ENCODE peak calls at places on chromosomes 2 and 18, in seven cellular contexts. Q is ovary, C is colonic mucosa, R is pancreas, V is cardiac muscle cell, T is fibroblast of lung, N is lower lobe of right lung. A is an unnamed sample. For H3K27me3, the result is how much of the 10 kb centered on the place peaks cover.

GRCh38 chr2:8197101-8197500 is 484.8 kb upstream of the ID2 start:
- DNase-seq in Q (no peak), C (no peak), R (no peak), V (no peak), T (peak), N (no peak), A (no peak)

GRCh38 chr18:12410121-12410520 is 2.4 kb downstream of the PRELID3A start:
- DNase-seq in Q (no peak), C (no peak), R (no peak), V (peak), T (peak), N (no peak), A (no peak)

GRCh38 chr2:46001741-46002506 is 295.3 kb upstream of the EPAS1 start:
- DNase-seq in Q (no peak), C (no peak), R (no peak), V (no peak), T (peak), N (no peak), A (no peak)

GRCh38 chr2:196322963-196323810 is 151.8 kb upstream of the STK17B start:
- DNase-seq in Q (no peak), C (no peak), R (no peak), V (no peak), T (peak), N (no peak), A (no peak)

GRCh38 chr18:47883771-47884413 is 46.6 kb downstream of the SMAD2 start:
- DNase-seq in Q (no peak), C (peak), R (no peak), V (no peak), T (peak), N (no peak), A (peak)

GRCh38 chr2:154439156-154439555 is 259.3 kb upstream of the KCNJ3 start:
- DNase-seq in Q (no peak), C (no peak), R (no peak), V (no peak), T (no peak), N (no peak), A (peak)

GRCh38 chr18:63259581-63259830 is 60.1 kb downstream of the BCL2 start:
- DNase-seq in Q (no peak), C (no peak), R (no peak), V (no peak), T (no peak), N (no peak), A (no peak)

GRCh38 chr18:3248062-3248669 is 565 bp downstream of the MYL12A start:
- DNase-seq in Q (no peak), C (no peak), R (no peak), V (peak), T (peak), N (no peak), A (no peak)

GRCh38 chr2:233531880-233532458 is 34.6 kb downstream of the USP40 start:
- DNase-seq in Q (no peak), C (no peak), R (no peak), V (no peak), T (no peak), N (no peak), A (no peak)

GRCh38 chr2:43224571-43225092 is 1.8 kb downstream of the ZFP36L2 start:
- DNase-seq in Q (peak), C (no peak), R (no peak), V (peak), T (peak), N (peak), A (no peak)

GRCh38 chr2:46096272-46096671 is 200.9 kb upstream of the EPAS1 start:
- DNase-seq in Q (no peak), C (no peak), R (no peak), V (no peak), T (peak), N (no peak), A (peak)

GRCh38 chr2:104375206-104375605 is 478.7 kb upstream of the POU3F3 start:
- DNase-seq in Q (no peak), C (no peak), R (no peak), V (no peak), T (no peak), N (no peak), A (peak)

GRCh38 chr2:71882949-71883472 is 264.7 kb downstream of the CYP26B1 start:
- DNase-seq in Q (peak), C (peak), R (peak), V (no peak), T (peak), N (peak), A (peak)

GRCh38 chr2:177675256-177676220 is 283.0 kb downstream of the AGPS start:
- DNase-seq in Q (no peak), C (no peak), R (no peak), V (no peak), T (no peak), N (no peak), A (no peak)

GRCh38 chr2:177676636-177677035 is 284.1 kb downstream of the AGPS start:
- DNase-seq in Q (no peak), C (no peak), R (no peak), V (no peak), T (no peak), N (no peak), A (no peak)

GRCh38 chr2:177670791-177671528 is 278.4 kb downstream of the AGPS start:
- DNase-seq in Q (no peak), C (no peak), R (no peak), V (no peak), T (no peak), N (no peak), A (no peak)

GRCh38 chr2:177671662-177672061 is 279.1 kb downstream of the AGPS start:
- DNase-seq in Q (no peak), C (no peak), R (no peak), V (no peak), T (no peak), N (no peak), A (no peak)

GRCh38 chr2:177673602-177674595 is 281.3 kb downstream of the AGPS start:
- DNase-seq in Q (no peak), C (no peak), R (no peak), V (no peak), T (no peak), N (no peak), A (peak)
- TF ChIP-seq CTCF in Q (no peak), C (no peak), R (no peak), V (no peak), T (no peak), N (no peak), A (peak)

GRCh38 chr18:13645093-13645492 is 81.3 kb downstream of the FAM210A start:
- DNase-seq in Q (no peak), C (no peak), R (no peak), V (no peak), T (no peak), N (no peak), A (no peak)

GRCh38 chr18:13641551-13642439 is 84.6 kb downstream of the FAM210A start:
- DNase-seq in Q (peak), C (no peak), R (no peak), V (no peak), T (no peak), N (no peak), A (no peak)

GRCh38 chr18:13642440-13642827 is 83.9 kb downstream of the FAM210A start:
- DNase-seq in Q (no peak), C (no peak), R (no peak), V (no peak), T (no peak), N (no peak), A (no peak)

GRCh38 chr18:13640266-13640860 is 86.0 kb downstream of the FAM210A start:
- DNase-seq in Q (no peak), C (no peak), R (no peak), V (no peak), T (no peak), N (no peak), A (no peak)

DNA sequence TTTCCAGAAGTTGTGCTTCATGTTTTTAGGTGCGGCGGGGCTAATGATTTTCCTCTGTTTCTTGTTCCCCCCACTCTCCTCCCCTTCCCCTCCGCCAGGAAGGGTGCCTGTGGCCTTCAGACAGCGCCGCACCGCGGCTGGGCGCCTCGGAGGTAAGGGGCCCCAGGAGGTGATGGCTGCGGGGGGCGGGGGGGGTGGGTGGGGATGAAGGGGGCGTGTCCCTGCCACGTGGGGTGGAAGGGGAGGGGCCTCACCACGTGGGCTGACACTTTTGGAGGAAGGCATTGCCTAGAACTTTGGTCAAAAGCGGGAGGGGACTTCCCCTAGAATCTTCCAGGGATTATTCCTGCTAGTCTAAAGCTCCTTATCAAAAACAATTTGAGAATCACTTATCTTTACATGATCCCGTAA is 83.1 kb downstream of the FAM210A start:
- DNase-seq in Q (no peak), C (no peak), R (no peak), V (no peak), T (no peak), N (no peak), A (no peak)
- H3K27me3 ChIP-seq in Q (under half), C (under half), R (under half), V (under half), T (under half), N (under half), A (under half)

GRCh38 chr18:32771169-32771751 is 1.6 kb downstream of the KLHL14 start:
- DNase-seq in Q (peak), C (peak), R (peak), V (peak), T (peak), N (no peak), A (no peak)
- H3K4me3 ChIP-seq in Q (peak), C (peak), R (peak), V (peak), T (peak), N (peak), A (no peak)

DNA sequence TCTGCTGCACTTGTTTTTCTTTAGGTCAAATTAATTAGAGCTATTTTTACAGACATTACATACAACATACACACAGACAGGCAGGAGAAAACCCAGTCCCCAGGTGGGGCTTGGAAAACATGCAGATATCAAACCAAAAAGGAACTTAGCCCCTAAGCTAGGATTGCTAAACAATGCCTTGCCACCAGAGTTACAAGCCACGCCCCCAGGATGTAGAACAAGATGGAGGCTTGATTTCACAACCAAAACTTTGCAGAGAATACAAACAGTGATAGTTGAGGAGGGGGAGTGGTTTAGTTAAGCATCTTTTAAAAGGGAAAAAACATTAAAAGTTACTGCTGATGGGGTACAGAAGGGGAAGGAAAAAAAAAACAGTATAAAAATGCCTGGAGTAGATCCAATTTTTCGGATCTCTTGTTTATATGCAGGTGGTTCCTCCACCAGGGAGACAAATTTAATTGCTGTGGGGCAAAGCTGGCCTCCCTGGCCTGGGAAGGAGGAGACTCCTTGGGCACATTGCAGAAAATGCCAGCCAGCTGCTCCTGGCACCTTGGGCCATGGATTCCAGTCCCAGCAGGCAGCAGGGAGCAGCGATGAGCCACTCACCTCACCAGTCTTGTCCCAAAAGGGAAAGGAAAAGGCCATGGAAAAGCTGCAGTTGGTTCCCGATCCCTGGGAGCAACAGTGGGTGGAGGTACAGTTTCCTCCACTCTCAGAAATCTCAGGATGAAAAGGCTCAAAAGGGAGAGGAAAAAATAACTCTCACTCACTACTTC is 348.4 kb upstream of the REG3G start:
- DNase-seq in Q (no peak), C (no peak), R (no peak), V (no peak), T (no peak), N (no peak), A (no peak)
- TF ChIP-seq CTCF in Q (no peak), C (no peak), R (no peak), V (no peak), T (no peak), N (no peak), A (no peak)

DNA sequence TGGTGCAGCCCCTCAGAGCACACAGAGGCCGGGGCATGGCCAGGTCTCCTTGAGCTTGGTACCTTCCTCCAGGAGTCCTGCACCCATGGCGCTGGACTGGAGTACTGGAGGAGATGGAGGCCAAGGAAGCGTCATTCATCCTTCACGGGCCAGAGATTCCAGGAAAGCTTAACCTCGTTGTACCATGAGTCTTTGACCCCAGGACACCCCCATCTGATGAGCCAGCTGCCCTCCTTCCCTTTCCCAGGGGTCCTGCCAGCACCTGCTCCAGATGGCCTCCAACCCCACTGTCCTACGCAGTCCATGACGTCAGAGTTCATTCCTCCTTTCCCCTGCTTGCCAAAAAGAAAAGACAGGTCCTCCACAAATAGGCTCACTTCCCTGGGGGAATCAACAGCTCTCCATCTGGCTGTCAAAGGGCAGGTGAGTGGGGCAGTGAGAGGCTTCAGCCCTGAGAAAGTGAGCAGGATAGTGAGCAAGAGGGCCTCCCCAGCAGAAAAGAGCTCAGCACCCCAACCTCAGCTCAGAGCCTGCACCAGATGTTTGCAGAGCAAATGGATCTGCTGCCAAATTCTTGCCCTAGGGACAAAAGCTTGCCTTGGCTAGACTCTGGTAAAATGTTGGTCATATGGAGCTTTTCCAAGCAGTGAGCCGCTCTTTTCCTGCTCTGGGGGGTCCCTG is 4.5 kb upstream of the NPPC start:
- DNase-seq in Q (no peak), C (no peak), R (no peak), V (no peak), T (no peak), N (no peak), A (no peak)
- H3K27me3 ChIP-seq in Q (under half), C (under half), R (under half), V (under half), T (under half), N (under half), A (under half)

DNA sequence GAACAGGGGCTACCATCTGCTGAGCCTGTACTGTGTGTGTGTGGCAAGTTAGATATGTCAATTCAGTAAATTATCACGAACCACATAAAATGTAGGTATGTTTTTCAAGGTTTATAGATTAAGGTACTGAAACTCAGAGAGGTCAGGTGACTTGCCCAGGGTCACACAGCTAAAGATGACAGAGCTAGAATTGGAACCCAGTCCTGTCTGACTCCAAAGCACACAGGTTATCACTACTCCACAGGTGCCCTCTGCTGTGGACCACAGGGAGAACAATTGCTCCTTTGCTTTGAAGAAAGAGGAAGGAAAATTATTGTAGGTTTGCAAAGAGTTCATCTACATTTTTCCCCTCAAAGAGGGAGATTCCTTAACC is 229.7 kb upstream of the AGAP1 start:
- DNase-seq in Q (no peak), C (no peak), R (no peak), V (no peak), T (no peak), N (no peak), A (no peak)
- H3K4me3 ChIP-seq in Q (no peak), C (peak), R (no peak), V (no peak), T (no peak), N (no peak), A (no peak)

GRCh38 chr2:75605770-75606535 is 40.6 kb upstream of the MRPL19 start:
- DNase-seq in Q (no peak), C (no peak), R (no peak), V (no peak), T (peak), N (peak), A (peak)
- TF ChIP-seq CTCF in Q (no peak), C (no peak), R (no peak), V (peak), T (peak), N (no peak), A (peak)

DNA sequence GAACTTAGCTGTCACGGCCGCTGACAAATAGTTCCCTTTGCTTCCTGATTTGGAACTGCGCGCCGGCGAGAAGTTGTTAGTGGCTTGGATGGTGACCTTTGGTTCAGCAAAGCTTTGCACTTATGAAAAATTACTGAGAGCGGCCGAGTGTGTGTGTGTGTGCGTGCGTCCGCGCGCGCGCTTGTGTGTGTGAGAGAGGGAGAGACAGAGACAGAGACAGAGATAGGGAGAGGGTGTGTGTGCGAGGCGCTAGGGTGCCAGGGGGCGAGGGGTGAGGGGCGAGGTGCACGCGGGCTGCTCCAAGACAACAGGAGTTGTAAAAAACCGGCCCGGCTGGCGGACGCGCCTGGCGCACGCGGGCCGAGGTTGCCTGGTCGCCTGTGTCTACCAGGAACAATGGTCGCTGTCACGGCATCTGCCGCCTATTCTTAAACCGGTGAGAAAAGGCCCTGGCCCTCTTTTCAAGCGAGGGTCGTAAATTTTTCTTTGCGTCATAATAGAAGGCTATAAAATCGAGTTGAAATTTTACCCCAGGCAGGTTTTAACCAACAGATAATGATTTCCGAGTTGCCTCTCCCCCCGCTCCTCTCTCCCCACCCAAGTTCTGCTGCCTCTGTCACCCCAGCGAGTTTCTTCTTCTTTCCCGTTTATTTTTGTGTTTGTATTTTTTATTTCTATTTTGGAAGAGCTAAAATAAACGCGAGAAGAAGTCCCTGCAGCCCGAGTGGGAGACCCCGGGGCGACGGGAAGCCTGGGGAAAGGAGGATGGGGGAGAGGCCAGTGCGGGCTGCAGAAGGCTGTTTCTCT is 595 bp downstream of the HOXD3 start:
- DNase-seq in Q (peak), C (peak), R (no peak), V (no peak), T (peak), N (no peak), A (no peak)
- H3K27me3 ChIP-seq in Q (under half), C (under half), R (under half), V (half or more), T (half or more), N (half or more), A (half or more)

A was measured in bronchial epithelial cell.